ENCODE peak calls at places on chromosomes 2 and 18, in four cellular contexts. J is IMR-90, I is H9, X is H1. N is an unnamed sample.

GRCh38 chr2:151111599-151112278 is 149.9 kb downstream of the RBM43 start:
- DNase-seq in I (peak), J (peak), X (no peak), N (peak)

GRCh38 chr2:224220581-224221255 is 181.2 kb downstream of the FAM124B start:
- DNase-seq in X (no peak), J (peak), I (no peak), N (peak)

GRCh38 chr18:48827321-48828200 is 123.2 kb downstream of the SMAD7 start:
- DNase-seq in J (peak), I (peak), X (peak), N (peak)

GRCh38 chr18:28114472-28114871 is 62.5 kb downstream of the CDH2 start:
- DNase-seq in I (no peak), J (peak), X (no peak), N (no peak)

GRCh38 chr2:130156624-130157004 is 11.7 kb upstream of the CCDC74B start:
- DNase-seq in I (no peak), X (no peak), J (no peak), N (no peak)

GRCh38 chr2:191218292-191218898 is 26.8 kb upstream of the MYO1B start:
- DNase-seq in X (peak), J (peak), I (peak), N (peak)

GRCh38 chr18:56085561-56085960 is 497.6 kb upstream of the TCF4 start:
- DNase-seq in I (no peak), J (peak), X (no peak), N (no peak)

GRCh38 chr2:182952741-182953450 is 85.4 kb downstream of the NCKAP1 start:
- DNase-seq in I (no peak), J (peak), X (no peak), N (no peak)

GRCh38 chr2:237921967-237922492 is 44.8 kb upstream of the UBE2F start:
- DNase-seq in X (no peak), J (no peak), I (no peak), N (no peak)

GRCh38 chr18:40197711-40198110 is 1757.3 kb upstream of the PIK3C3 start:
- DNase-seq in J (no peak), I (no peak), X (no peak), N (peak)

GRCh38 chr18:63511285-63511684 is 30.9 kb upstream of the SERPINB12 start:
- DNase-seq in I (peak), J (peak), X (peak), N (peak)

GRCh38 chr2:65366595-65367125 is 65.7 kb downstream of the SPRED2 start:
- DNase-seq in I (no peak), X (no peak), J (peak), N (peak)

GRCh38 chr2:229660951-229661350 is 53.4 kb downstream of the DNER start:
- DNase-seq in J (no peak), X (no peak), I (no peak), N (peak)

GRCh38 chr2:205025580-205026240 is 480.4 kb downstream of the PARD3B start:
- DNase-seq in X (no peak), J (peak), I (no peak), N (no peak)

GRCh38 chr2:9811679-9812511 is 31.4 kb upstream of the TAF1B start:
- DNase-seq in X (peak), J (no peak), I (no peak), N (no peak)

GRCh38 chr18:9249254-9249653 is 85.3 kb upstream of the TWSG1 start:
- DNase-seq in I (no peak), J (peak), X (no peak), N (no peak)

GRCh38 chr2:177666408-177666807 is 273.8 kb downstream of the AGPS start:
- DNase-seq in X (no peak), J (peak), I (no peak), N (no peak)

GRCh38 chr18:77899972-77900754 is 650.5 kb downstream of the GALR1 start:
- DNase-seq in J (no peak), I (peak), X (peak), N (peak)

GRCh38 chr18:23992119-23992940 is 22.2 kb upstream of the TTC39C start:
- DNase-seq in I (no peak), J (peak), X (no peak), N (no peak)

GRCh38 chr2:18477333-18477732 is 83.1 kb downstream of the RDH14 start:
- DNase-seq in X (no peak), I (no peak), J (no peak), N (no peak)

GRCh38 chr18:21831413-21831831 is 90.8 kb downstream of the MIB1 start:
- DNase-seq in I (no peak), X (no peak), J (peak), N (peak)

GRCh38 chr2:204089542-204089941 is 153.0 kb downstream of the ICOS start:
- DNase-seq in I (no peak), X (no peak), J (no peak), N (no peak)

GRCh38 chr18:32469691-32470131 is 971 bp downstream of the GAREM1 start:
- DNase-seq in I (no peak), X (no peak), J (peak), N (peak)

GRCh38 chr2:148982282-148982681 is 56.2 kb upstream of the LYPD6B start:
- DNase-seq in X (no peak), I (no peak), J (no peak), N (no peak)

GRCh38 chr2:26059542-26059941 is 25.7 kb downstream of the RAB10 start:
- DNase-seq in J (no peak), I (no peak), X (no peak), N (no peak)

GRCh38 chr2:188869560-188869959 is 104.6 kb upstream of the COL3A1 start:
- DNase-seq in I (no peak), X (no peak), J (peak), N (peak)

GRCh38 chr2:43230481-43230880 is 4.1 kb upstream of the ZFP36L2 start:
- DNase-seq in I (peak), X (no peak), J (no peak), N (peak)

GRCh38 chr2:156189584-156189983 is 142.9 kb downstream of the NR4A2 start:
- DNase-seq in X (no peak), J (no peak), I (no peak), N (peak)

GRCh38 chr2:205496777-205497176 is 185.5 kb upstream of the NRP2 start:
- DNase-seq in I (no peak), J (peak), X (no peak), N (peak)

GRCh38 chr18:59733411-59733810 is 36.2 kb upstream of the CCBE1 start:
- DNase-seq in J (no peak), I (no peak), X (no peak), N (no peak)

GRCh38 chr2:198371902-198372611 is 567.7 kb downstream of the PLCL1 start:
- DNase-seq in J (no peak), X (no peak), I (no peak), N (no peak)

GRCh38 chr2:54871457-54872103 is 148.1 kb downstream of the EML6 start:
- DNase-seq in X (no peak), I (no peak), J (peak), N (no peak)

GRCh38 chr2:157839162-157839801 is 36.8 kb downstream of the ACVR1 start:
- DNase-seq in I (peak), X (peak), J (peak), N (peak)

GRCh38 chr2:160464017-160464416 is 29.6 kb downstream of the RBMS1 start:
- DNase-seq in X (no peak), I (no peak), J (no peak), N (no peak)
- H3K4ac ChIP-seq in X (no peak), I (no peak), J (no peak), N (no peak)

DNA sequence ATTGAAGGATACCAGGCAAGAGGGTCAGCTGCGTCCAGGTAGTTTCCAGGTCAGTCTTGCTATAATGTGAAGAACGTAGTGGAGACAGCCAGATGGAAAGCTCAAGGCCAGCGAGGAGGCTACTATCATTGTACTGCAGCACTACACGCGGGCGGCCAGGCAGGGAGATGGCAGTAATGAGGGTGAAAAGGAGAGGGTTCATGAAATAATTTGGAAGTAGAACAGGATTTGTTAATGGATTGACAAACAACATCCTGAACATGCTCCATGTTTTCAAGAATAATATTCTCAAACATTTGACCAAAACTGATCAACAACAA is 17.1 kb downstream of the SPIRE1 start:
- DNase-seq in I (no peak), X (peak), J (no peak), N (no peak)
- H4K8ac ChIP-seq in I (no peak), X (no peak), J (no peak), N (no peak)

GRCh38 chr2:36554531-36554930 is 43.4 kb downstream of the FEZ2 start:
- DNase-seq in X (no peak), J (no peak), I (no peak), N (no peak)
- H4K5ac ChIP-seq in X (no peak), J (peak), I (no peak), N (no peak)

GRCh38 chr2:193793914-193794313 is 1599.2 kb upstream of the TMEFF2 start:
- DNase-seq in I (no peak), J (no peak), X (no peak), N (no peak)

DNA sequence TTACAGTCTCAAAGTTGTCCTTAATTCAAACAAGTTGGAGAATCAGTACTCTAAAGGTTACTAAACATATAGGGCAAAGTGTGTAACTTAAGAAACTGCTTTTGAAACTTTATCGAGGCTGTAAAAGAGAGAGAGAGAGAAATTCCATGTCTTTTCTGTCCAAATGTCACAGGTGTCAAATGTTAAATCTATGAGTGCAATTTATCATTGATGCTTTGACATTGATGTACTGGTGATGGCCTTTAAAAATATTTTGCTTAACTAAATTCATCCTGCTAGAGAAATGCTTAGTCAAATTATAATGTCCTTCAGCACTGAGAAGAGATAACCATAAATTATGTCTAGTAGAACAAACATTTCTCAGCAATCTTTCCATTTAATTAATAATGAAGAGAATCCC is 1602.1 kb upstream of the TMEFF2 start:
- DNase-seq in J (no peak), X (no peak), I (no peak), N (no peak)
- H3K4ac ChIP-seq in J (no peak), X (no peak), I (no peak), N (no peak)

GRCh38 chr2:236870401-236870800 is 215.3 kb upstream of the COPS8 start:
- DNase-seq in I (peak), J (no peak), X (peak), N (peak)

GRCh38 chr2:236866542-236867340 is 218.9 kb upstream of the COPS8 start:
- DNase-seq in J (no peak), X (no peak), I (peak), N (no peak)

GRCh38 chr2:236871500-236872001 is 214.1 kb upstream of the COPS8 start:
- DNase-seq in J (peak), I (no peak), X (peak), N (no peak)

GRCh38 chr2:236865052-236865451 is 220.6 kb upstream of the COPS8 start:
- DNase-seq in I (peak), J (no peak), X (no peak), N (no peak)

DNA sequence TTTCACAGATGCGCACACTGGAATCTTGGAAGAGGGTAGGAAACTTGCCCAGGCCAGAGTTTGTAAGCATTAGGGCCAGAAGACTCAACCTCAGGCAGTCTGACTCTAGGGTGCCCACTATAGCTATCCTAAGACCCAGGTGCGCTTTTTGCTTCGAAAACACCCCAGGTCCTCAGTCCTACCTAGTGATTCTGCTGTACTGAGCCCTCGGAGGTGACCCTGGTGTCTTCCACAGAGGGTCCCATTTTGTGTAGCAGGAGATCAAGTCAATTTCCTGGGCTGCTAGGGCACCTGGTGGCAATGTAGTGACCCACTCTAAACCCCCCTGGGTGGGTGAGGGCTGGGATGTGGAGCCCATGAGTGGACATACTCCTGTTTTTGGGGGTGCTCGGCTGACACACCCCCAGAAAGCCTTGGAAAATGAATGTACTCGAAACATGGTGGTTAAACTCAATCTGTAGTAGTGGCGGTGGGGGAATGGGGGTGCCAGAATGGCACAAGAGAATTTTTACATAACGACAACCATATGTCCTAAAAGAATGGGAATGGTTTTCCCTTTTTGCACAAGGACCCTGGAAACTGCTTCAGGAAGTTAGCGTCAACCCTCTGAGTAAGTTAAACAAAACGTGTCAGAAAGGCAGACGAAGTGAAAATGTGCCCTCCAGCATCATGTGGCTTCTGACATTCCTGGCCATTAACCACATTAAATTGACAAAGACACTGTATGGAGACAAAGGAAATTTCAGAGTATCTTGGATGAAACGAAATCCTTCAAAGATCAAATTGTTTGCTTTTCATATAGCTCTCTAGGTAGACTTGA is 218.0 kb upstream of the COPS8 start:
- DNase-seq in X (no peak), J (no peak), I (peak), N (peak)
- H4K8ac ChIP-seq in X (no peak), J (no peak), I (no peak), N (no peak)

GRCh38 chr2:176494949-176495353 is 225.7 kb downstream of the MTX2 start:
- DNase-seq in X (no peak), I (no peak), J (no peak), N (no peak)
- H4K5ac ChIP-seq in X (no peak), I (no peak), J (no peak), N (no peak)

DNA sequence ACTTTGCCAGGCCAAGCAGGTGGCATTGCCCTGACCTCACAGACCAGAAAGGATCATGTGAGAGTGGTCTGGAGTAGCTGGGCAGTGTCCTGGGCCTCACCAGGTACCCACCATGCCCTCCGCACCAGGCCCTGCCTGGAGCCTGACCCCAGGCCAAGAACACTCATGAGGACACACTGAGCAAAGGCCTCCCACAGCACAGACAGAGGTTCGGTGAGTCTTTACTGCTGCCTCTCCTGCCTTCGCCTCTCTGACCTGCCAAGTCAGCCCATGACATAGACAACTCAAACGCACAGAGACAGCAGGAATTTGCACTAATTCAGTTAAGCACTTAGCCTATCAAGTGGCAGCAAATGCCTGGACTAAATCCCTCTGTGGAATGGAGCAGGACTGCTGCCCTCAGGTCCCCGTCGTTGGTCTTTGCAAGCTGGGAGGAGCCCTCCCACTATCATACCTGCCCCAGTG is 62.5 kb downstream of the RHOB start:
- DNase-seq in I (no peak), X (no peak), J (no peak), N (no peak)
- H3K4ac ChIP-seq in I (no peak), X (no peak), J (no peak), N (no peak)

GRCh38 chr18:25786778-25787177 is 303.6 kb downstream of the SS18 start:
- DNase-seq in X (no peak), J (peak), I (no peak), N (no peak)

GRCh38 chr18:25787281-25787680 is 303.1 kb downstream of the SS18 start:
- DNase-seq in J (no peak), I (no peak), X (no peak), N (no peak)
- H4K8ac ChIP-seq in J (peak), I (no peak), X (no peak), N (no peak)